ENCODE peak calls at places on chromosomes 13 and 19, in five cellular contexts. One of them, this sample, is unnamed.

GRCh38 chr19:56111601-56112312 is 9.3 kb downstream of the ZNF787 start:
- DNase-seq in endothelial cell of umbilical vein: no peak
- DNase-seq in progenitor cell of endocrine pancreas: no peak
- DNase-seq in breast epithelium: no peak
- DNase-seq in lung: peak; percentile 62
- DNase-seq in this sample: peak; percentile 80

GRCh38 chr13:95676100-95676774 is 702 bp upstream of the DNAJC3 start:
- DNase-seq in endothelial cell of umbilical vein: peak; percentile 71
- DNase-seq in progenitor cell of endocrine pancreas: no peak
- DNase-seq in breast epithelium: peak; percentile 25
- DNase-seq in lung: no peak
- DNase-seq in this sample: peak; percentile 55

GRCh38 chr13:102286326-102286725 is 115.5 kb downstream of the FGF14 start:
- DNase-seq in endothelial cell of umbilical vein: no peak
- DNase-seq in progenitor cell of endocrine pancreas: no peak
- DNase-seq in breast epithelium: no peak
- DNase-seq in lung: no peak
- DNase-seq in this sample: no peak

GRCh38 chr13:50149932-50150331 is 134.7 kb downstream of the KCNRG start:
- DNase-seq in endothelial cell of umbilical vein: peak; percentile 35
- DNase-seq in progenitor cell of endocrine pancreas: no peak
- DNase-seq in breast epithelium: no peak
- DNase-seq in lung: no peak
- DNase-seq in this sample: no peak

GRCh38 chr13:44165895-44166496 is 207.6 kb upstream of the SERP2 start:
- DNase-seq in endothelial cell of umbilical vein: no peak
- DNase-seq in progenitor cell of endocrine pancreas: no peak
- DNase-seq in breast epithelium: no peak
- DNase-seq in lung: peak; percentile 18
- DNase-seq in this sample: no peak

GRCh38 chr19:41928754-41929535 is 696 bp upstream of the ERFL start:
- DNase-seq in endothelial cell of umbilical vein: no peak
- DNase-seq in progenitor cell of endocrine pancreas: no peak
- DNase-seq in breast epithelium: no peak
- DNase-seq in lung: no peak
- DNase-seq in this sample: peak; percentile 62

GRCh38 chr13:79485014-79485441 is 4.1 kb downstream of the NDFIP2 start:
- DNase-seq in endothelial cell of umbilical vein: no peak
- DNase-seq in progenitor cell of endocrine pancreas: no peak
- DNase-seq in breast epithelium: no peak
- DNase-seq in lung: no peak
- DNase-seq in this sample: peak; percentile 45

GRCh38 chr13:109088101-109088500 is 458.7 kb downstream of the MYO16 start:
- DNase-seq in endothelial cell of umbilical vein: no peak
- DNase-seq in progenitor cell of endocrine pancreas: no peak
- DNase-seq in breast epithelium: no peak
- DNase-seq in lung: no peak
- DNase-seq in this sample: no peak

GRCh38 chr19:28049875-28050274 is 1163.1 kb downstream of the UQCRFS1 start:
- DNase-seq in endothelial cell of umbilical vein: no peak
- DNase-seq in progenitor cell of endocrine pancreas: no peak
- DNase-seq in breast epithelium: no peak
- DNase-seq in lung: no peak
- DNase-seq in this sample: no peak

GRCh38 chr13:79404985-79405384 is 1.1 kb downstream of the RBM26 start:
- DNase-seq in endothelial cell of umbilical vein: peak; percentile 31
- DNase-seq in progenitor cell of endocrine pancreas: no peak
- DNase-seq in breast epithelium: no peak
- DNase-seq in lung: no peak
- DNase-seq in this sample: peak; percentile 63

GRCh38 chr19:58513213-58513693 is 1.5 kb upstream of the SLC27A5 start:
- DNase-seq in endothelial cell of umbilical vein: no peak
- DNase-seq in progenitor cell of endocrine pancreas: no peak
- DNase-seq in breast epithelium: no peak
- DNase-seq in lung: no peak
- DNase-seq in this sample: no peak

DNA sequence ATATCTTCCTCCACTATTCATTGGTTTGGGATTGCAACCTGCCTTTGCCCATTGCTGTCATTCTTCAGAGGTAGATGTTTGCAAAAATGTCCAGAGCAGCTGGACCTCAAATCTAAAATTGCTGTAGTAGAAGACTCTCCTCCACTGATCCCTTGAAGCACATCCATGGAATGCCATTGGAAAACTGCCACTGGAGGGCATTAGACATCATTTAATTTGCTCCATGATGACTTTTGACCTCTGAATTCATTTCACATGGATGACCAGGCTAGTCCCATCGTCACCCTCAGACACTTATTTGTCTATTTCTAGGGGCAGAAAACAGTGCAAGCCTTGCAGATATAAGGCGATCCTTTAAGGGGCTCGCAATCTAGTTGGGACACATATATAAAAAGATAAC is 33.9 kb upstream of the FLT1 start:
- DNase-seq in endothelial cell of umbilical vein: peak; percentile 22
- DNase-seq in progenitor cell of endocrine pancreas: no peak
- DNase-seq in breast epithelium: no peak
- DNase-seq in lung: no peak
- DNase-seq in this sample: no peak
- TF ChIP-seq CTCF in endothelial cell of umbilical vein: no peak
- TF ChIP-seq CTCF in progenitor cell of endocrine pancreas: no peak
- TF ChIP-seq CTCF in breast epithelium: no peak
- TF ChIP-seq CTCF in lung: no peak
- TF ChIP-seq CTCF in this sample: no peak

GRCh38 chr19:53461866-53462265 is 5.7 kb upstream of the ZNF813 start:
- DNase-seq in endothelial cell of umbilical vein: no peak
- DNase-seq in progenitor cell of endocrine pancreas: no peak
- DNase-seq in breast epithelium: no peak
- DNase-seq in lung: no peak
- DNase-seq in this sample: no peak

GRCh38 chr19:53467138-53467502 is 413 bp upstream of the ZNF813 start:
- DNase-seq in endothelial cell of umbilical vein: no peak
- DNase-seq in progenitor cell of endocrine pancreas: peak; percentile 34
- DNase-seq in breast epithelium: no peak
- DNase-seq in lung: no peak
- DNase-seq in this sample: peak; percentile 18

GRCh38 chr19:53463263-53463662 is 4.3 kb upstream of the ZNF813 start:
- DNase-seq in endothelial cell of umbilical vein: peak; percentile 15
- DNase-seq in progenitor cell of endocrine pancreas: no peak
- DNase-seq in breast epithelium: peak; percentile 26
- DNase-seq in lung: peak; percentile 39
- DNase-seq in this sample: peak; percentile 53

GRCh38 chr19:53467503-53468262 is at the start of gene ZNF813:
- DNase-seq in endothelial cell of umbilical vein: peak; percentile 89
- DNase-seq in progenitor cell of endocrine pancreas: peak; percentile 97
- DNase-seq in breast epithelium: peak; percentile 89
- DNase-seq in lung: peak; percentile 95
- DNase-seq in this sample: peak; percentile 98

DNA sequence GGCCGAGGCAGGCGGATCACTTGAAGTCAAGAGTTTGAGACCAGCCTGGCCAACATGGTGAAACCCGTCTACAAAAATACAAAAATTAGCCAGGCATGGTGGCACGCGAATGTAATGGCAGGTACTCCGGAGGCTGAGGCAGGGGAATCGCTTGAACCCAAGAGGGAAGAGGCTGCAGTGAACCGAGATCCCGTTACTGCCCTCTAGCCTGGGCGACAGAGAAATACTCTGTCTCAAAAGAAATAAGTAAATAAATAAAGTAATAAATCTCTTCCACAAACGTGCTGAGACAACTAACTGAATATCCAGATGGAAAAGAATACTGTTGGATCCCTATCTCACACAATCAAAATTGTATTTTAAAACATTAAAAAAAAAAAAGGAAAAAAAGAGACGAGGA is 807 bp upstream of the ZNF813 start:
- DNase-seq in endothelial cell of umbilical vein: peak; percentile 12
- DNase-seq in progenitor cell of endocrine pancreas: no peak
- DNase-seq in breast epithelium: no peak
- DNase-seq in lung: no peak
- DNase-seq in this sample: no peak
- TF ChIP-seq CTCF in endothelial cell of umbilical vein: no peak
- TF ChIP-seq CTCF in progenitor cell of endocrine pancreas: peak; percentile 30
- TF ChIP-seq CTCF in breast epithelium: no peak
- TF ChIP-seq CTCF in lung: no peak
- TF ChIP-seq CTCF in this sample: no peak

GRCh38 chr19:6350688-6351087 is 10.6 kb upstream of the CLPP start:
- DNase-seq in endothelial cell of umbilical vein: no peak
- DNase-seq in progenitor cell of endocrine pancreas: no peak
- DNase-seq in breast epithelium: no peak
- DNase-seq in lung: no peak
- DNase-seq in this sample: no peak

GRCh38 chr19:6357174-6357573 is 4.2 kb upstream of the CLPP start:
- DNase-seq in endothelial cell of umbilical vein: no peak
- DNase-seq in progenitor cell of endocrine pancreas: no peak
- DNase-seq in breast epithelium: no peak
- DNase-seq in lung: no peak
- DNase-seq in this sample: no peak

GRCh38 chr19:6357995-6358394 is 3.3 kb upstream of the CLPP start:
- DNase-seq in endothelial cell of umbilical vein: no peak
- DNase-seq in progenitor cell of endocrine pancreas: no peak
- DNase-seq in breast epithelium: no peak
- DNase-seq in lung: no peak
- DNase-seq in this sample: no peak

GRCh38 chr19:6352381-6353165 is 8.8 kb upstream of the CLPP start:
- DNase-seq in endothelial cell of umbilical vein: no peak
- DNase-seq in progenitor cell of endocrine pancreas: no peak
- DNase-seq in breast epithelium: no peak
- DNase-seq in lung: no peak
- DNase-seq in this sample: no peak

GRCh38 chr19:6354098-6354674 is 7.1 kb upstream of the CLPP start:
- DNase-seq in endothelial cell of umbilical vein: no peak
- DNase-seq in progenitor cell of endocrine pancreas: no peak
- DNase-seq in breast epithelium: no peak
- DNase-seq in lung: no peak
- DNase-seq in this sample: no peak
- TF ChIP-seq CTCF in endothelial cell of umbilical vein: peak; percentile 51
- TF ChIP-seq CTCF in progenitor cell of endocrine pancreas: peak; percentile 35
- TF ChIP-seq CTCF in breast epithelium: peak; percentile 23
- TF ChIP-seq CTCF in lung: no peak
- TF ChIP-seq CTCF in this sample: peak; percentile 33

GRCh38 chr19:5271145-5271544 is 69.5 kb downstream of the PTPRS start:
- DNase-seq in endothelial cell of umbilical vein: no peak
- DNase-seq in progenitor cell of endocrine pancreas: no peak
- DNase-seq in breast epithelium: no peak
- DNase-seq in lung: no peak
- DNase-seq in this sample: no peak
- TF ChIP-seq CTCF in endothelial cell of umbilical vein: no peak
- TF ChIP-seq CTCF in progenitor cell of endocrine pancreas: peak; percentile 35
- TF ChIP-seq CTCF in breast epithelium: no peak
- TF ChIP-seq CTCF in lung: no peak
- TF ChIP-seq CTCF in this sample: no peak

GRCh38 chr13:87666826-87667225 is 4.3 kb upstream of the SLITRK5 start:
- DNase-seq in endothelial cell of umbilical vein: no peak
- DNase-seq in progenitor cell of endocrine pancreas: no peak
- DNase-seq in breast epithelium: no peak
- DNase-seq in lung: no peak
- DNase-seq in this sample: no peak
- TF ChIP-seq CTCF in endothelial cell of umbilical vein: no peak
- TF ChIP-seq CTCF in progenitor cell of endocrine pancreas: no peak
- TF ChIP-seq CTCF in breast epithelium: no peak
- TF ChIP-seq CTCF in lung: no peak
- TF ChIP-seq CTCF in this sample: no peak

GRCh38 chr13:112972867-112973576 is 4.0 kb downstream of the MCF2L start:
- DNase-seq in endothelial cell of umbilical vein: no peak
- DNase-seq in progenitor cell of endocrine pancreas: no peak
- DNase-seq in breast epithelium: no peak
- DNase-seq in lung: peak; percentile 48
- DNase-seq in this sample: no peak

GRCh38 chr13:112972258-112972657 is 3.2 kb downstream of the MCF2L start:
- DNase-seq in endothelial cell of umbilical vein: no peak
- DNase-seq in progenitor cell of endocrine pancreas: no peak
- DNase-seq in breast epithelium: no peak
- DNase-seq in lung: no peak
- DNase-seq in this sample: no peak

GRCh38 chr13:112974125-112974524 is 5.1 kb downstream of the MCF2L start:
- DNase-seq in endothelial cell of umbilical vein: no peak
- DNase-seq in progenitor cell of endocrine pancreas: no peak
- DNase-seq in breast epithelium: no peak
- DNase-seq in lung: no peak
- DNase-seq in this sample: no peak

GRCh38 chr13:112974676-112975075 is 5.7 kb downstream of the MCF2L start:
- DNase-seq in endothelial cell of umbilical vein: no peak
- DNase-seq in progenitor cell of endocrine pancreas: no peak
- DNase-seq in breast epithelium: no peak
- DNase-seq in lung: no peak
- DNase-seq in this sample: no peak

DNA sequence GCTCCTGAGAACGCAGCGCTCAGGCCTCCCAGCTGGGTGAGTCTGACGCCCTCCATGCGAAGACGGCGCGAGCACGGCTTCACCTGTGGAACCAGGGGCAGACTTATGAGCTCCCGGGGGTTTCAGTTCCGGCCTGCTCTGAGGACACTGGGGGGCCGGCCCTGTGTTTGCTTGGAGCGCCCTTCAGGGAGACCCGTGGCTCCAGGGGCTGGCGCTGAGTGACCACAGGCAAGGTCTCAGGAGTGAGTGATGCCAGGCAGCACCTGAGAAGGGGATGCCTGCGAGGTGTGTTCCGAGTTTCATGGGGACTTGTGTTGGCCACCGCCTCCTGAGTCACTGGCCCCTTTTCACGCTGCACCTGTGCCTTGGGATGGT is 4.5 kb downstream of the MCF2L start:
- DNase-seq in endothelial cell of umbilical vein: no peak
- DNase-seq in progenitor cell of endocrine pancreas: no peak
- DNase-seq in breast epithelium: no peak
- DNase-seq in lung: no peak
- DNase-seq in this sample: no peak
- TF ChIP-seq CTCF in endothelial cell of umbilical vein: no peak
- TF ChIP-seq CTCF in progenitor cell of endocrine pancreas: no peak
- TF ChIP-seq CTCF in breast epithelium: no peak
- TF ChIP-seq CTCF in lung: no peak
- TF ChIP-seq CTCF in this sample: no peak

GRCh38 chr13:23050126-23050525 is 130.7 kb upstream of the SGCG start:
- DNase-seq in endothelial cell of umbilical vein: no peak
- DNase-seq in progenitor cell of endocrine pancreas: no peak
- DNase-seq in breast epithelium: no peak
- DNase-seq in lung: no peak
- DNase-seq in this sample: no peak
- TF ChIP-seq CTCF in endothelial cell of umbilical vein: no peak
- TF ChIP-seq CTCF in progenitor cell of endocrine pancreas: no peak
- TF ChIP-seq CTCF in breast epithelium: no peak
- TF ChIP-seq CTCF in lung: no peak
- TF ChIP-seq CTCF in this sample: no peak

This sample was measured in activated CD8-positive, alpha-beta T cell treated with anti-CD3 and anti-CD28 coated beads for 36 hours.